ENCODE peak calls at places on chromosomes 3 and 15, in five cellular contexts. E, O, R, A and V are unnamed samples.

GRCh38 chr15:89087066-89087829 is 1.0 kb upstream of the ABHD2 start:
- DNase-seq in O (no peak), A (no peak), E (no peak), R (no peak), V (no peak)

GRCh38 chr3:50203113-50203852 is 1.8 kb upstream of the SLC38A3 start:
- DNase-seq in R (no peak), E (no peak), A (no peak), O (no peak), V (no peak)

GRCh38 chr15:93900476-93901400 is 330.6 kb upstream of the MCTP2 start:
- DNase-seq in O (peak; percentile 38), R (no peak), E (no peak), A (no peak), V (no peak)

GRCh38 chr3:53170325-53171108 is 9.5 kb downstream of the PRKCD start:
- DNase-seq in E (no peak), O (peak; percentile 83), A (no peak), R (peak; percentile 76), V (no peak)

GRCh38 chr3:86938706-86939105 is 52.2 kb downstream of the VGLL3 start:
- DNase-seq in O (no peak), R (no peak), E (no peak), A (no peak), V (no peak)

GRCh38 chr3:24832878-24833277 is 338.2 kb upstream of the THRB start:
- DNase-seq in O (no peak), R (no peak), A (no peak), E (no peak), V (no peak)

GRCh38 chr15:92958105-92958504 is 58.0 kb downstream of the CHD2 start:
- DNase-seq in A (no peak), O (no peak), E (peak; percentile 25), R (no peak), V (peak; percentile 25)

GRCh38 chr15:92624401-92624991 is 31.1 kb downstream of the FAM174B start:
- DNase-seq in E (no peak), A (no peak), O (no peak), R (no peak), V (no peak)

GRCh38 chr3:183924543-183924942 is 39.9 kb upstream of the PARL start:
- DNase-seq in R (no peak), O (no peak), A (no peak), E (no peak), V (no peak)

GRCh38 chr15:76968310-76968709 is 26.6 kb upstream of the PSTPIP1 start:
- DNase-seq in O (no peak), R (no peak), E (no peak), A (no peak), V (no peak)

GRCh38 chr3:153209596-153209995 is 47.6 kb downstream of the RAP2B start:
- DNase-seq in O (peak; percentile 73), A (peak; percentile 82), R (no peak), E (no peak), V (no peak)

GRCh38 chr3:148243609-148244008 is 454.1 kb upstream of the AGTR1 start:
- DNase-seq in E (no peak), O (no peak), A (no peak), R (no peak), V (no peak)

GRCh38 chr3:177201707-177202397 is 4.6 kb upstream of the TBL1XR1 start:
- DNase-seq in O (no peak), E (peak; percentile 44), A (no peak), R (no peak), V (peak; percentile 12)

GRCh38 chr15:90932660-90932991 is 277 bp upstream of the HDDC3 start:
- DNase-seq in R (no peak), O (no peak), A (no peak), E (no peak), V (no peak)

GRCh38 chr15:90934256-90934948 is 683 bp upstream of the UNC45A start:
- DNase-seq in A (peak; percentile 86), O (peak; percentile 91), E (peak; percentile 77), R (peak; percentile 96), V (peak; percentile 71)

GRCh38 chr15:90931737-90932659 is at the start of gene HDDC3:
- DNase-seq in E (peak; percentile 88), A (peak; percentile 89), O (peak; percentile 94), R (peak; percentile 96), V (peak; percentile 71)

GRCh38 chr15:90934949-90935751 is at the start of gene UNC45A:
- DNase-seq in R (peak; percentile 98), O (peak; percentile 95), A (peak; percentile 94), E (peak; percentile 97), V (peak; percentile 91)

DNA sequence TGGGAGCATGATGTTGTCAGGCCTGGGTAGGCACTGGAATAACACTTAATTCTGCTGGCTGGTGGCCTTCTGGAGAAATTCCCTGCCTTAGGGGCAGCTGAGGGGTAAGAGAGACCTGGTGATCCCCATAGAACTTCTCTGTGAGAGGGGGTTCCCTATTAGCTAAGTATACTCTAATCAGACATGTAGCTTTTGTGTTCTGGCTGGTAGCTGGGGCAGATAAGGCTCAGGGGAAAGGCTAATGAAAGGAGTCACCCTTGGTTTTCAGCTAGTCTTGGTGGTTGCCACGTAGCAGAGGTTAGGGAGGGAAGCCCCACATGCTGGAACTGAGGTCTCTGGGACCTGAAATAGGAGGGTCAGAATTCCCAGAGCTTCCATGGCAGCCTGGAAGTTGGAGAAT is 961 bp upstream of the HDDC3 start:
- DNase-seq in E (no peak), R (peak; percentile 56), O (no peak), A (no peak), V (no peak)
- H3K4me1 ChIP-seq in E (peaks cover 55% of the 10 kb centered on the region), R (peaks cover 61% of the 10 kb centered on the region), O (peaks cover 62% of the 10 kb centered on the region), A (peaks cover 33% of the 10 kb centered on the region), V (peaks cover 43% of the 10 kb centered on the region)

GRCh38 chr3:171790574-171790897 is 19.7 kb downstream of the PLD1 start:
- DNase-seq in O (no peak), R (no peak), E (no peak), A (no peak), V (no peak)
- H3K27ac ChIP-seq in O (no peak overlapping the region), R (no peak overlapping the region), E (no peak overlapping the region), A (no peak overlapping the region), V (no peak overlapping the region)

GRCh38 chr3:72088486-72089025 is 303.6 kb upstream of the PROK2 start:
- DNase-seq in A (no peak), R (no peak), E (no peak), O (no peak), V (no peak)
- H3K4me1 ChIP-seq in A (no peaks in the 10 kb centered on the region), R (peaks cover 100% of the 10 kb centered on the region), E (no peaks in the 10 kb centered on the region), O (peaks cover 6% of the 10 kb centered on the region), V (no peaks in the 10 kb centered on the region)

DNA sequence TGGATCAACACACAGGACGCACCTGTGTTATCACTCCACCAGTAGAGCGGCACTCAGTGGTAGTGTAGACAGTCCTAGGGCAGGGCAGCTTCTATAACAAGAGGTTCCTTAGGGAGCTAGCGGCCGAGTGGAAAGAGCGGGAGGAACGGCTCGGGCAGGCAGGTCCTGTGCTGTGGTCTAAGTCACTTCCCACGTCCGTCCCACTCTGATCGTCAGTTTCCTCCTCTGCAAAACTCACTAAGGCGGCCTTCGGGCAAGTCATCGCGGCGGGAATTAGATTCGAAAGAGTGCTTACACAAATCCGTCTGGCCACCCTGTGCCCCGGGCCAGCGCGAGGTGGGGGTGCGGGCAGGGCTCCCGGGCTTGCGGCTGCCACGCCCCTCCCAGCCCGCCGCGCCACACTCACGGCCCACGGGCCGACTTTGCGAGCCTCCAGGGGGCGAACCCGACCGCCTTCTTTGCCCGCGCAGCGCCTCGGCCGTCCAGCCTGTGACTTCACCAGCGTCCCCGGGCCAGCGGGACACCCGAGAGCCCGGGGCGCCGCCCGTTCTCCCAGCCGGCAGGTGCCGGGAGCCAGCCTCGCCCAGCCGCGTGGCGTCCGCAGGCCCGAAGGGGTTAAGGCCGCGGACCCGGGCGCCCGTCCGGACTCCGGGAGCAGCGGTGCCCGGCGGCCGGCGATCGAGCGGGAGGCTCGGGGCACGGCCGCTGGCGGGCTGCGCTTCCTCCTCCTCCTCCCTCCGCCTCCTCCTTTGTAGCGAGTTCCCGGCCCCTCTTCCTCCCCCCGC is 426 bp upstream of the CORO2B start:
- DNase-seq in O (peak; percentile 72), R (no peak), A (peak; percentile 50), E (no peak), V (no peak)
- H3K27ac ChIP-seq in O (peak overlapping the region; percentile 73), R (no peak overlapping the region), A (peak overlapping the region; percentile 16), E (no peak overlapping the region), V (no peak overlapping the region)

DNA sequence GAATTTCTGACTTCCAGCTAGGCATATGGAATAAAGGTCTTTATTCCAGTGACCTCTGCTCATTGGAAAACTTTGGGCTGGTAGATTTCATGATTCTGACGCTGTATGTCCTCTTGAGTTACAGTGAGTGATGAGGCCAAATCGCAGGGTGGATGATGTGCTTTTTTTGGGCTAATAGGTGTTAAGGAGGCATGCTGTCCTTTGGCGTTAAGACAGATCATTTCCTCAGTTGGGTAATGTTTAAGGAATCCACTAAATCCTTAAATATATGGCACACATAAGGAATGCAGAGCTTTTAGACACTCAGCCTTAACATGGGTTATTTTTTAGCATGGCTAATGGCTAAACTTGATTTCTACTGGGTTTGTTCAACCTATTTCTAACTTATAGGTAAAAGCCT is 87.9 kb downstream of the LPP start:
- DNase-seq in E (no peak), R (peak; percentile 84), A (no peak), O (no peak), V (no peak)
- H3K4me1 ChIP-seq in E (no peaks in the 10 kb centered on the region), R (peaks cover 99% of the 10 kb centered on the region), A (peaks cover 34% of the 10 kb centered on the region), O (no peaks in the 10 kb centered on the region), V (no peaks in the 10 kb centered on the region)

DNA sequence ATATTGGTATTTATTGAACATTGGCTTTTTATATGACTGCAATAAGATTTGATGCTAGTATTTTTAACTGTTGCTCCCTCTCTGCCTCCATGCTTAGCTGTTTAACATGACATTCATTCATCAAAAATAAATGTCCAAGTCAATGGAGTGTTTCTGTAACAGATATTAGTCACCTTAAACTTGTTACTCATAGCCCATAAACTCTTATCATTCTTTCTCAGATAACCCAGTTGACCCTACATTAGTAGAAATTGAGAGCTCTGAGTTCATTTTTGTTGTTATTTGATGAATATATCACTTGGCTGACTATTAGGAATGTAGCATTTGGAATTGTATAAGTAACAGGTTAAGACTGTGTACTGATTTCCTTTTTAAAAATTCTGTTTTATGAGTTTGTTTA is 201.1 kb downstream of the UBE2E2 start:
- DNase-seq in R (no peak), E (no peak), A (no peak), O (no peak), V (no peak)
- H3K27ac ChIP-seq in R (no peak overlapping the region), E (no peak overlapping the region), A (no peak overlapping the region), O (no peak overlapping the region), V (no peak overlapping the region)

DNA sequence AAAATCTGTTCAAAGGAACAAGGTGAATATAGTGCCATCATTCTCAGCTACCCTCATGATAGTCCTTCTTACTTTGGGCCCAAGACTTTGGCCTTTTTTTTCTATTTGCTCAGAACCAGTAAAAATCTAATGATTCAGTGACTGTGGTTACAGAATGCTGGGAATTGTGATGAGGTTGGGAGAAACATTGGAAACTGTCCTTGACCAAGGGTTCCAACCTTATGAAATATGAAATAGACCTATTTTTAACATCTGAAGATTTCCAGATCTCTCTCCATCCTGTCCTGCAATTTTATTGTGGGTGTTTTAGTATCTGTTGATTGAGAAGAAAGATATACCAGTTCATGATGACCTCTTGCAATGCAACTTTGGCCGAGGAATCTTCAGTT is 34.9 kb downstream of the TMEM45A start:
- DNase-seq in A (no peak), E (no peak), O (no peak), R (no peak), V (no peak)
- H3K4me1 ChIP-seq in A (peaks cover 26% of the 10 kb centered on the region), E (no peaks in the 10 kb centered on the region), O (no peaks in the 10 kb centered on the region), R (peaks cover 5% of the 10 kb centered on the region), V (no peaks in the 10 kb centered on the region)